ENCODE peak calls at places on chromosomes 13 and 19, in six cellular contexts. B is Karpas-422, G is PC-3, M is right lobe of liver, H is cardiac muscle cell, D is ascending aorta. C is an unnamed sample. For H3K4me1, the result is how much of the 10 kb centered on the place peaks cover.

GRCh38 chr13:30443957-30444404 is 21.7 kb downstream of the UBE2L5 start:
- DNase-seq in B (peak), G (no peak), M (no peak), H (no peak), D (no peak), C (no peak)

GRCh38 chr19:55178781-55179569 is 1.1 kb downstream of the SYT5 start:
- DNase-seq in B (peak), G (peak), M (no peak), H (peak), D (no peak), C (peak)

GRCh38 chr13:46640843-46641242 is 87.9 kb downstream of the LRCH1 start:
- DNase-seq in B (no peak), G (peak), M (no peak), H (no peak), D (no peak), C (peak)

GRCh38 chr13:87777395-87777794 is 106.2 kb downstream of the SLITRK5 start:
- DNase-seq in B (peak), G (peak), M (no peak), H (no peak), D (no peak), C (no peak)

GRCh38 chr19:39196860-39197562 is at the start of gene NCCRP1:
- DNase-seq in B (no peak), G (no peak), M (no peak), H (no peak), D (no peak), C (peak)

GRCh38 chr19:4405977-4406376 is 3.5 kb downstream of the CHAF1A start:
- DNase-seq in B (no peak), G (no peak), M (no peak), H (no peak), D (no peak), C (no peak)

GRCh38 chr13:42821437-42821836 is 40.1 kb downstream of the FAM216B start:
- DNase-seq in B (no peak), G (peak), M (no peak), H (peak), D (no peak), C (no peak)

GRCh38 chr19:3142292-3142670 is 6.4 kb downstream of the GNA15 start:
- DNase-seq in B (no peak), G (peak), M (no peak), H (peak), D (no peak), C (no peak)

GRCh38 chr13:104057851-104058250 is 991.6 kb upstream of the SLC10A2 start:
- DNase-seq in B (no peak), G (peak), M (no peak), H (no peak), D (no peak), C (no peak)

GRCh38 chr19:28915737-28916460 is 297.1 kb downstream of the UQCRFS1 start:
- DNase-seq in B (no peak), G (no peak), M (no peak), H (no peak), D (no peak), C (peak)

GRCh38 chr13:34044041-34044440 is 226.1 kb downstream of the RFC3 start:
- DNase-seq in B (no peak), G (peak), M (no peak), H (peak), D (no peak), C (no peak)

GRCh38 chr19:41541990-41542584 is 33.9 kb upstream of the CEACAM21 start:
- DNase-seq in B (peak), G (peak), M (no peak), H (peak), D (no peak), C (peak)

GRCh38 chr13:99264053-99264452 is 5.9 kb upstream of the GPR18 start:
- DNase-seq in B (peak), G (no peak), M (no peak), H (no peak), D (no peak), C (no peak)

GRCh38 chr13:37194428-37194861 is 89.0 kb upstream of the CSNK1A1L start:
- DNase-seq in B (no peak), G (peak), M (no peak), H (peak), D (no peak), C (no peak)

GRCh38 chr13:101190976-101191375 is 225.3 kb downstream of the NALCN start:
- DNase-seq in B (no peak), G (no peak), M (no peak), H (no peak), D (no peak), C (no peak)

GRCh38 chr19:2266183-2266993 is 10.2 kb upstream of the JSRP1 start:
- DNase-seq in B (peak), G (peak), M (peak), H (peak), D (peak), C (peak)

GRCh38 chr19:4832776-4833175 is 1.3 kb upstream of the TICAM1 start:
- DNase-seq in B (no peak), G (no peak), M (no peak), H (no peak), D (no peak), C (no peak)

GRCh38 chr13:21583496-21583895 is 20.5 kb downstream of the MICU2 start:
- DNase-seq in B (no peak), G (no peak), M (no peak), H (peak), D (no peak), C (no peak)

GRCh38 chr13:39379118-39379517 is 223.9 kb downstream of the LHFPL6 start:
- DNase-seq in B (no peak), G (no peak), M (no peak), H (no peak), D (no peak), C (no peak)

GRCh38 chr13:39605677-39606320 is 2.8 kb upstream of the LHFPL6 start:
- DNase-seq in B (no peak), G (no peak), M (no peak), H (no peak), D (no peak), C (no peak)

GRCh38 chr13:111508902-111509509 is 188.6 kb downstream of the TEX29 start:
- DNase-seq in B (no peak), G (no peak), M (peak), H (no peak), D (no peak), C (no peak)

GRCh38 chr19:45424191-45425058 is 708 bp upstream of the ERCC1 start:
- DNase-seq in B (peak), G (peak), M (peak), H (peak), D (peak), C (peak)

GRCh38 chr13:51154029-51154555 is 43.0 kb upstream of the C13orf42 start:
- DNase-seq in B (no peak), G (no peak), M (no peak), H (peak), D (no peak), C (no peak)

GRCh38 chr19:16378291-16378889 is 53.8 kb downstream of the KLF2 start:
- DNase-seq in B (no peak), G (no peak), M (no peak), H (no peak), D (no peak), C (no peak)

GRCh38 chr19:5953680-5954213 is 24.2 kb downstream of the RANBP3 start:
- DNase-seq in B (no peak), G (no peak), M (no peak), H (no peak), D (no peak), C (no peak)
- H3K4me1 ChIP-seq in B (half or more), G (under half), M (half or more), H (half or more), D (under half), C (half or more)

DNA sequence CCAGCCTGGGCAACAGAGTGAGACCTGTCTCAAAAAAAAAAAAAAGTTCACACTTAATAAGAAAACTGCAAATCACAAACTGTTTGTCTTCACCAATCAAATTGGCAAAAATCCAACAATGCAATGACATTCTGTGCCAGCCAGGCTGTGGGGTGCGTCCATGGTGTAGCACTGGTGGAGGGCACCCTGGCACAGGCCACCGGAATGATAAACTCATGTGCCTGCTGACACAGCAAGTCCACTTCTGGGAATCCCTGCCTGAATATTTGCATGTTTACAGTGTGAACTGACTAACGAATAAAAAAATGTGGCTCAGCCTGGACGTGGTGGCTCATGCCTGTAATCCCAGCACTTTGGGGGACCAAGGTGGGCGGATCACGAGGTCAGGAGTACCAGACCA is 1.6 kb upstream of the LRRC25 start:
- DNase-seq in B (no peak), G (peak), M (peak), H (no peak), D (no peak), C (peak)
- H3K4me1 ChIP-seq in B (under half), G (under half), M (half or more), H (under half), D (under half), C (under half)

GRCh38 chr19:13163609-13164364 is 13.6 kb downstream of the IER2 start:
- DNase-seq in B (peak), G (peak), M (peak), H (peak), D (peak), C (peak)

GRCh38 chr19:13165091-13165997 is 15.1 kb downstream of the IER2 start:
- DNase-seq in B (peak), G (peak), M (no peak), H (peak), D (no peak), C (no peak)

GRCh38 chr19:13160557-13160956 is 10.3 kb downstream of the IER2 start:
- DNase-seq in B (no peak), G (peak), M (no peak), H (peak), D (no peak), C (no peak)

GRCh38 chr19:13164370-13165090 is 14.3 kb downstream of the IER2 start:
- DNase-seq in B (peak), G (peak), M (peak), H (peak), D (no peak), C (peak)

GRCh38 chr19:13162749-13163608 is 12.8 kb downstream of the IER2 start:
- DNase-seq in B (peak), G (peak), M (peak), H (peak), D (peak), C (peak)
- H3K4me1 ChIP-seq in B (under half), G (half or more), M (under half), H (under half), D (under half), C (half or more)

GRCh38 chr19:1258161-1258492 is 9.7 kb downstream of the MIDN start:
- DNase-seq in B (no peak), G (no peak), M (no peak), H (no peak), D (no peak), C (no peak)
- H3K4me1 ChIP-seq in B (half or more), G (under half), M (half or more), H (under half), D (half or more), C (half or more)

C was measured in upper lobe of left lung.